ENCODE peak calls at places on chromosomes 11 and 22, in ten cellular contexts. R, E, Y, X, N, B, T, U, W and O are unnamed samples. For H3K9me3 and H3K36me3, the result is how much of the 10 kb centered on the place peaks cover.

GRCh38 chr22:46085831-46086576 is 64.3 kb upstream of the PPARA start:
- DNase-seq in W (peak), Y (peak), N (no peak), T (peak), E (peak), B (peak), R (no peak), X (peak), U (peak), O (peak)

GRCh38 chr22:41939981-41940852 is 6.7 kb downstream of the CENPM start:
- DNase-seq in N (no peak), B (no peak), E (peak), T (peak), U (no peak), X (no peak), W (peak), R (peak), Y (peak), O (no peak)

GRCh38 chr22:27668828-27669797 is 132.4 kb downstream of the MN1 start:
- DNase-seq in E (no peak), T (peak), Y (peak), R (no peak), X (peak), W (peak), N (no peak), U (peak), B (peak), O (peak)

GRCh38 chr11:57343825-57344224 is 5.7 kb downstream of the P2RX3 start:
- DNase-seq in N (no peak), T (no peak), Y (no peak), X (no peak), U (no peak), B (no peak), W (no peak), R (no peak), E (no peak), O (no peak)

GRCh38 chr11:73478737-73479347 is 102.6 kb downstream of the RELT start:
- DNase-seq in Y (no peak), N (peak), B (peak), T (peak), R (no peak), U (no peak), E (no peak), X (peak), W (peak), O (peak)

GRCh38 chr22:23838686-23839468 is at the start of gene DERL3:
- DNase-seq in R (peak), X (peak), W (peak), Y (peak), B (peak), N (peak), E (peak), T (peak), U (peak), O (peak)

GRCh38 chr11:12410006-12410728 is 32.8 kb downstream of the PARVA start:
- DNase-seq in R (no peak), X (peak), Y (no peak), U (no peak), E (no peak), B (peak), N (peak), W (no peak), T (no peak), O (peak)

GRCh38 chr11:22763166-22763565 is 66.4 kb downstream of the SVIP start:
- DNase-seq in E (no peak), W (no peak), R (no peak), T (no peak), Y (no peak), X (no peak), N (no peak), B (no peak), U (no peak), O (no peak)

GRCh38 chr11:84969103-84969502 is 658.0 kb downstream of the DLG2 start:
- DNase-seq in Y (no peak), U (no peak), W (no peak), T (no peak), N (peak), X (no peak), R (no peak), B (peak), E (no peak), O (no peak)

GRCh38 chr11:60485987-60486386 is 6.6 kb upstream of the MS4A12 start:
- DNase-seq in B (no peak), R (peak), X (peak), W (peak), U (no peak), E (peak), Y (no peak), N (peak), T (peak), O (no peak)

GRCh38 chr11:11968511-11969280 is 39.7 kb downstream of the DKK3 start:
- DNase-seq in B (peak), N (no peak), T (no peak), W (no peak), E (no peak), U (peak), Y (no peak), X (no peak), R (no peak), O (no peak)

GRCh38 chr22:35021166-35021565 is 44.8 kb upstream of the ISX start:
- DNase-seq in Y (peak), W (peak), T (peak), B (no peak), E (no peak), U (no peak), X (peak), R (no peak), N (no peak), O (no peak)

GRCh38 chr22:46336119-46337078 is 885 bp downstream of the TRMU start:
- DNase-seq in E (no peak), T (peak), R (peak), U (peak), N (peak), W (no peak), X (peak), B (peak), Y (no peak), O (peak)

GRCh38 chr11:116950210-116950609 is 112.8 kb upstream of the APOA1 start:
- DNase-seq in N (no peak), R (no peak), U (no peak), W (no peak), B (no peak), X (no peak), Y (no peak), T (no peak), E (no peak), O (no peak)

GRCh38 chr11:72239849-72240460 is 4.0 kb downstream of the PHOX2A start:
- DNase-seq in W (peak), B (peak), T (peak), N (peak), Y (peak), R (no peak), U (peak), X (peak), E (peak), O (no peak)

GRCh38 chr11:13772223-13773046 is 104.0 kb downstream of the FAR1 start:
- DNase-seq in U (no peak), E (no peak), B (peak), Y (no peak), W (no peak), T (peak), R (peak), X (peak), N (peak), O (no peak)

GRCh38 chr11:8273281-8273680 is 9.6 kb upstream of the LMO1 start:
- DNase-seq in R (no peak), W (no peak), U (no peak), Y (no peak), B (peak), E (no peak), X (peak), N (no peak), T (no peak), O (no peak)

GRCh38 chr11:111205622-111206385 is 39.7 kb upstream of the POU2AF2 start:
- DNase-seq in Y (no peak), B (peak), E (no peak), X (peak), W (no peak), R (no peak), T (no peak), U (no peak), N (no peak), O (no peak)

GRCh38 chr11:129298990-129299389 is 76.7 kb upstream of the BARX2 start:
- DNase-seq in Y (no peak), W (no peak), X (no peak), U (no peak), R (no peak), T (no peak), B (peak), E (no peak), N (no peak), O (peak)

GRCh38 chr22:41217553-41218157 is 12.5 kb downstream of the L3MBTL2 start:
- DNase-seq in E (peak), U (peak), X (no peak), Y (no peak), W (peak), T (no peak), N (peak), B (peak), R (no peak), O (no peak)

GRCh38 chr11:115471367-115471766 is 32.8 kb downstream of the CADM1 start:
- DNase-seq in Y (no peak), T (peak), X (no peak), E (no peak), B (peak), R (no peak), U (no peak), W (no peak), N (no peak), O (no peak)

GRCh38 chr11:102306817-102307814 is 10.2 kb upstream of the BIRC3 start:
- DNase-seq in W (peak), U (no peak), R (peak), N (no peak), Y (no peak), X (no peak), T (no peak), B (peak), E (no peak), O (no peak)

GRCh38 chr11:128345316-128345715 is 242.0 kb downstream of the ETS1 start:
- DNase-seq in N (no peak), U (no peak), B (no peak), E (no peak), T (no peak), R (peak), X (no peak), Y (no peak), W (no peak), O (no peak)

GRCh38 chr22:27554106-27554814 is 247.3 kb downstream of the MN1 start:
- DNase-seq in W (peak), U (no peak), E (peak), R (no peak), N (peak), Y (no peak), B (peak), T (no peak), X (peak), O (no peak)

GRCh38 chr11:8886332-8886731 is 24.7 kb upstream of the AKIP1 start:
- DNase-seq in R (no peak), B (no peak), N (no peak), U (no peak), E (no peak), X (peak), Y (no peak), W (no peak), T (no peak), O (no peak)

GRCh38 chr22:50584106-50585096 is 1.8 kb upstream of the CHKB start:
- DNase-seq in U (no peak), E (no peak), N (no peak), W (no peak), T (no peak), R (no peak), X (no peak), B (no peak), Y (no peak), O (no peak)

GRCh38 chr11:55732936-55733335 is 40.3 kb upstream of the OR5D13 start:
- DNase-seq in E (no peak), R (no peak), Y (no peak), T (no peak), X (no peak), B (no peak), U (no peak), N (no peak), W (no peak), O (no peak)

GRCh38 chr22:32232447-32232846 is 22.7 kb downstream of the SLC5A4 start:
- DNase-seq in U (no peak), R (no peak), E (no peak), W (no peak), N (no peak), X (no peak), Y (no peak), T (no peak), B (no peak), O (no peak)

GRCh38 chr11:114159802-114160588 is 100.5 kb downstream of the ZBTB16 start:
- DNase-seq in N (peak), U (peak), Y (peak), W (peak), X (peak), T (peak), R (peak), B (peak), E (peak), O (peak)

GRCh38 chr11:9740202-9740881 is 76.5 kb downstream of the SWAP70 start:
- DNase-seq in R (no peak), T (peak), W (peak), U (no peak), X (peak), B (no peak), Y (no peak), N (no peak), E (no peak), O (no peak)

GRCh38 chr11:77152846-77153245 is 24.8 kb downstream of the MYO7A start:
- DNase-seq in B (peak), E (no peak), W (no peak), U (no peak), T (no peak), Y (no peak), X (no peak), R (no peak), N (no peak), O (no peak)

GRCh38 chr11:19628018-19628417 is 84.6 kb upstream of the NAV2 start:
- DNase-seq in W (peak), E (peak), N (no peak), R (no peak), B (peak), T (no peak), Y (no peak), X (peak), U (peak), O (peak)

GRCh38 chr22:49394116-49394785 is 433.4 kb downstream of the BRD1 start:
- DNase-seq in E (no peak), T (no peak), Y (no peak), X (no peak), U (no peak), W (no peak), B (no peak), R (no peak), N (no peak), O (no peak)

GRCh38 chr22:43128928-43129424 is 14.2 kb downstream of the MCAT start:
- DNase-seq in E (no peak), X (no peak), W (peak), N (no peak), U (no peak), R (no peak), B (no peak), Y (peak), T (peak), O (no peak)

GRCh38 chr11:68867067-68867466 is 25.4 kb upstream of the CPT1A start:
- DNase-seq in Y (peak), W (no peak), R (no peak), N (no peak), T (no peak), X (no peak), B (no peak), E (no peak), U (no peak), O (no peak)

DNA sequence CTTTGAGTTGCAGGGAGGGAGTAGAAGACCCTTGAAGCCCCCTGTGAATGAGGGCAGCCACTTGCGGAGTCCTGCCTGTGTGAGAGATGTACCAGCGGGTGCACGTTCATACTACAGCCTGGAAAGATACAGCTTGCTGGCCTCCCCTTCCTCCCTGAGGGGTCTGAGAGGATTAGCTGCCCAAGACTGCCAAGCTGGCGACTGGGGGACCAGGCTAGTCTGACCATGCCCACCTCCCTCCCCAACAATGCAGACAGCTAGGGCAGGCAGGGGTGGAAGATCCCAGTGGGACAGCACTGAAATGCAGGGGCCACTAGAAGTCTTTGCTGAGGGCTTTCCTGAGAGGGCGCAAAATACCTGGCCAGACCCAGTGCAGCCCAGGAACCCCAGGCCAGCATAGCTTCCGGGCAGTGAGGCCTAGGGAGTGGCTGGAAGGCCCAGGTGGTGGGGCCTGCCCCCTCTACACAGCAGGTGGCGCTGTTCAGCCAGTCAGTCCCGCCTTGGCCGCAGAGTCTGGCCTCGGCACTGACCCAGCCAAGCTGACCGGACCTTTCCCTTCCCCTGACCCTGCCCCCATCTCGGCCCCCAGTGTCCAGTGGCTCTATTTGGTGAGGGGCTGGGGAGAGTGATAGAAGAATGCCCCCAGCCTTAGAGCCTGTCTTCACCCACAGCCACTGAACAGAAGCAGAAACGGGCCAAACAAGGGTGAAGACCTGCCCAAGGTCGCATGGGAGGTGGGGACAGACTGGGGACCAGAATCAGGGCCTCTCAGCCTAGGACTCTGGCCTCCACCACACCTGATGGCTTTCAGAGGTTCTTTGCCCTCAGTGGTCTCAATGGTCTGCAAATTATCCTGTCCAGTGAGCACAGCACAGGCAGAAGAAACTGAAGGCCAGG is 4.8 kb upstream of the MYRF start:
- DNase-seq in E (peak), B (peak), R (peak), T (peak), X (peak), N (peak), Y (peak), U (peak), W (peak), O (peak)
- H3K4me3 ChIP-seq in E (no peak), B (no peak), R (no peak), T (no peak), X (no peak), N (no peak), Y (no peak), U (no peak), W (peak), O (no peak)

GRCh38 chr22:22166941-22167713 is 77.5 kb upstream of the VPREB1 start:
- DNase-seq in B (no peak), T (no peak), R (no peak), E (no peak), Y (no peak), X (no peak), W (no peak), U (no peak), N (no peak), O (no peak)

GRCh38 chr22:22168190-22168940 is 76.2 kb upstream of the VPREB1 start:
- DNase-seq in T (peak), N (peak), R (no peak), U (no peak), E (no peak), W (peak), X (peak), Y (no peak), B (peak), O (no peak)

GRCh38 chr22:22167791-22168189 is 76.8 kb upstream of the VPREB1 start:
- DNase-seq in U (no peak), X (no peak), E (no peak), B (no peak), Y (no peak), N (no peak), W (peak), T (no peak), R (no peak), O (no peak)

GRCh38 chr22:22164541-22165272 is 79.9 kb upstream of the VPREB1 start:
- DNase-seq in E (no peak), R (no peak), U (no peak), W (no peak), Y (no peak), B (no peak), T (no peak), N (peak), X (no peak), O (no peak)

GRCh38 chr22:22165936-22166710 is 78.5 kb upstream of the VPREB1 start:
- DNase-seq in Y (no peak), X (no peak), U (no peak), W (no peak), R (no peak), N (no peak), B (no peak), T (no peak), E (no peak), O (no peak)
- H3K9me3 ChIP-seq in Y (under half), X (under half), U (under half), W (under half), R (under half), N (under half), B (under half), T (under half), E (under half), O (under half)

GRCh38 chr11:118639899-118640298 is 32.5 kb downstream of the PHLDB1 start:
- DNase-seq in N (no peak), U (no peak), E (no peak), Y (no peak), T (no peak), W (no peak), B (no peak), X (no peak), R (no peak), O (no peak)
- H3K36me3 ChIP-seq in N (under half), U (half or more), E (under half), Y (under half), T (under half), W (under half), B (half or more), X (under half), R (under half), O (half or more)

GRCh38 chr11:78350101-78350645 is 67.4 kb downstream of the GAB2 start:
- DNase-seq in Y (no peak), B (peak), E (no peak), X (no peak), N (peak), R (no peak), W (no peak), T (peak), U (no peak), O (no peak)
- H3K4me3 ChIP-seq in Y (no peak), B (peak), E (no peak), X (no peak), N (peak), R (no peak), W (peak), T (no peak), U (peak), O (no peak)

GRCh38 chr11:27718346-27718852 is 18.1 kb upstream of the BDNF start:
- DNase-seq in N (peak), X (peak), U (no peak), E (no peak), R (no peak), B (peak), T (peak), Y (no peak), W (no peak), O (peak)

GRCh38 chr11:27720277-27720830 is 20.1 kb upstream of the BDNF start:
- DNase-seq in X (peak), N (peak), W (no peak), Y (no peak), E (no peak), B (peak), T (peak), U (no peak), R (no peak), O (no peak)

GRCh38 chr11:27719575-27719925 is 19.3 kb upstream of the BDNF start:
- DNase-seq in Y (no peak), U (no peak), N (no peak), T (no peak), B (no peak), W (no peak), R (no peak), X (no peak), E (no peak), O (no peak)

GRCh38 chr11:27717801-27718229 is 17.6 kb upstream of the BDNF start:
- DNase-seq in R (no peak), X (no peak), B (peak), N (peak), E (no peak), Y (no peak), T (no peak), W (no peak), U (no peak), O (no peak)

GRCh38 chr11:27718853-27719574 is 18.8 kb upstream of the BDNF start:
- DNase-seq in E (no peak), W (no peak), U (peak), R (no peak), N (peak), Y (no peak), T (peak), X (peak), B (peak), O (peak)
- H3K9me3 ChIP-seq in E (under half), W (under half), U (under half), R (under half), N (under half), Y (under half), T (under half), X (under half), B (under half), O (under half)

DNA sequence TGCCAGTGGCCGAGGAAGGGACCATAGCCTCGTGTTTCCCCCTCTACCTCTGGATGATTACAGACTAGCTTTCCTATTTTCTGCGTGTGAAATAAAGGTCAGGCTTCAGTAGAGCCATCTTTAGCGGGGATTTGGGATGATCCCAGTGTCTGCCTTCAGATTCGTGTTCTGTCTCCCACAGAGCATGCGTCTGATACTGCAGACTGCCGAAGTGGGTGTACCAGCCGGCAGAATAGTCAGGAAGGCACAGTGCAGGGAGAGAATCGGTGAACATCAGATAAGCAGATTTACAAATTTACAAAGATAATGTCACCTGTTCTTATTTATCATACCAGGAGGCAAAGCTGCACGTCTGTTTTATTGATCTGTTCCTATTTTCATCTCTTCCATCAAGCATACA is 11.1 kb downstream of the CTTN start:
- DNase-seq in X (no peak), U (no peak), T (no peak), Y (no peak), W (no peak), E (no peak), R (no peak), N (no peak), B (no peak), O (no peak)
- H3K36me3 ChIP-seq in X (half or more), U (half or more), T (under half), Y (under half), W (half or more), E (under half), R (under half), N (under half), B (half or more), O (half or more)